ENCODE peak calls at places on chromosomes 4 and X, in eight cellular contexts. F is right lobe of liver; U is sigmoid colon; Z is right atrium auricular region; I is CD4-positive, alpha-beta T cell; Y is left ventricle myocardium inferior; M is body of pancreas; P is PC-9. H is an unnamed sample. For H3K27me3, the result is how much of the 10 kb centered on the place peaks cover.

GRCh38 chr4:137124278-137124932 is 407.9 kb downstream of the PCDH18 start:
- DNase-seq in M (no peak), U (no peak), F (no peak), Y (no peak), I (no peak), P (peak), Z (no peak), H (no peak)

GRCh38 chr4:78688385-78688784 is 87.8 kb upstream of the BMP2K start:
- DNase-seq in Z (no peak), U (no peak), Y (no peak), M (no peak), I (no peak), F (no peak), P (no peak), H (no peak)

GRCh38 chrX:74343970-74344622 is 40.1 kb downstream of the ZCCHC13 start:
- DNase-seq in Z (peak), F (no peak), U (no peak), I (no peak), M (peak), Y (no peak), P (peak), H (peak)

GRCh38 chr4:162985131-162985530 is 181.6 kb downstream of the NAF1 start:
- DNase-seq in I (no peak), F (no peak), Y (no peak), U (no peak), M (no peak), Z (no peak), P (no peak), H (no peak)

GRCh38 chrX:103845165-103845653 is 13.2 kb upstream of the RAB9B start:
- DNase-seq in Z (peak), Y (peak), U (peak), M (peak), I (peak), F (peak), P (peak), H (peak)

GRCh38 chr4:25103423-25103822 is 56.8 kb downstream of the SEPSECS start:
- DNase-seq in I (no peak), F (no peak), Y (peak), Z (no peak), M (no peak), P (no peak), U (no peak), H (no peak)

GRCh38 chr4:126395661-126396060 is 1080.9 kb downstream of the FAT4 start:
- DNase-seq in I (no peak), Y (no peak), P (no peak), F (no peak), Z (no peak), U (no peak), M (no peak), H (peak)

GRCh38 chr4:150229538-150229937 is 151.3 kb downstream of the DCLK2 start:
- DNase-seq in P (no peak), M (no peak), U (no peak), Y (no peak), F (no peak), Z (no peak), I (no peak), H (no peak)

GRCh38 chrX:15579778-15580747 is 20.7 kb downstream of the ACE2 start:
- DNase-seq in Y (peak), F (no peak), Z (no peak), M (peak), U (no peak), P (no peak), I (no peak), H (no peak)

GRCh38 chr4:65353098-65353497 is 317.2 kb downstream of the EPHA5 start:
- DNase-seq in U (no peak), P (no peak), Y (no peak), M (no peak), I (no peak), F (no peak), Z (no peak), H (no peak)

GRCh38 chrX:19448077-19448476 is 67.2 kb downstream of the MAP3K15 start:
- DNase-seq in U (no peak), I (no peak), Z (no peak), M (no peak), F (no peak), P (no peak), Y (no peak), H (no peak)

GRCh38 chrX:27354021-27354420 is 109.1 kb downstream of the PPP4R3C start:
- DNase-seq in I (no peak), M (no peak), Z (no peak), U (no peak), F (no peak), P (no peak), Y (no peak), H (no peak)

GRCh38 chr4:182556576-182556975 is 313.4 kb downstream of the TENM3 start:
- DNase-seq in M (no peak), Z (no peak), P (no peak), U (no peak), Y (no peak), F (no peak), I (no peak), H (no peak)

GRCh38 chrX:129553619-129554288 is 13.7 kb downstream of the OCRL start:
- DNase-seq in P (no peak), U (no peak), Z (no peak), I (no peak), F (no peak), M (no peak), Y (no peak), H (no peak)

GRCh38 chrX:102712216-102712966 is at the start of gene GPRASP2:
- DNase-seq in Y (peak), Z (no peak), F (peak), P (peak), U (peak), M (peak), I (peak), H (peak)

GRCh38 chr4:4694296-4694772 is 152.5 kb upstream of the STX18 start:
- DNase-seq in Y (peak), U (no peak), Z (no peak), P (no peak), F (no peak), M (peak), I (no peak), H (peak)

GRCh38 chr4:25667931-25668557 is 12.4 kb downstream of the SLC34A2 start:
- DNase-seq in U (no peak), Y (no peak), F (no peak), P (no peak), I (no peak), M (no peak), Z (no peak), H (peak)

GRCh38 chr4:185867770-185868169 is 55.8 kb upstream of the SORBS2 start:
- DNase-seq in Y (no peak), I (no peak), M (no peak), Z (no peak), U (no peak), P (no peak), F (no peak), H (no peak)
- TF ChIP-seq CTCF in Y (no peak), I (no peak), M (no peak), Z (no peak), U (no peak), P (no peak), F (no peak), H (no peak)

DNA sequence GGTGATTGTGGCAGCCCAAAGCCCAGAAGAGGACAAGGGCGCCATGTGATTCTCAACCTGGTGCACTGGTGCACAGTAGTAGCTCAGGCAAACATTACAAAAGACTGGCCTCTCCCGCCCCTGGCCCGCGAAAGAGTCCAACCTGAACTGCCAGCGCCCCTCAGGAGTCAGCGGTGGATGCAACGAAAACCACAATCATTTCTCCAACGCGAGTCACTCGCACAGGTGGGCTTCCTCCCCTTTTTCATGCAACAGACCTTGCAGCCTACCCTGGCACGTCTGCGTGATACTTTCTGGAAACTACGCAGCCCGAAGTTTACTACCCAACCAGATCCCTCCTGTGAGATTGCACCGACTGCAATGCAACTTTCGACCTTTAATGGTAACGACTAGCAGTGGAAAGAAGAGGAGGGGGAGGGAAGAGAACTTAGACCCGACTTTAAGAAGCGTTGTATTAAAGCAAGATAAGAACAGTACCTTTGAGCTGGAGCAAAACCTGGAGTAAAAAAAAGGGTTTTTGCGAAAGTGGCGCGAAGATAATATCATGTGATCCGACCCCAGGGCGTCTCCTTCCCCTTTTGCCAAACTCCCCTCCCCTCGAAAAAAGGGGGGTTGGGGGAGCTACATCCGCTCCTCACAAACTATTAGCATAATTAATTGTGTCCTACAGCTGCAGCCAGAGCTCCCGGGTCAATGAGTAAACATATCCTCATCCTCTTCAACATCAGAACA is 63.3 kb upstream of the CCDC160 start:
- DNase-seq in Y (no peak), I (no peak), M (no peak), Z (no peak), F (no peak), U (no peak), P (no peak), H (no peak)
- H3K27me3 ChIP-seq in Y (under half), I (under half), M (under half), Z (under half), F (under half), U (under half), P (under half), H (under half)

DNA sequence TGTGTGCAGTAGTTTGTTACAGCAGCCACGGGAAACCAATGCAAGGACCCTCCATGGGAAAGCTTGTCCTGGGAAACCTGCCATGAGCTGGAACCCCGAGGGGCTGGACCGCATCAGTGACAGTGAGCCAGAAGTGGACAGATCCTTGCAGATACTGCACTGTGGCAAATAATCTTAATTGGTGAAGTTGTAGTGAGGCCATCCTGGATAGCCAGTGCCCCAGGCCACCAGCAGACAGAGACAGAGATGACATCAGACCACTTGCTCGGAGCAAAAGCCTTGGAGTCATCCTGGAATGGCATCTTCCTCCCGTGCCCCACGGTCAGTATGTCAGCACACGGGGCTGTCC is 35.2 kb upstream of the SORCS2 start:
- DNase-seq in M (no peak), Z (no peak), P (no peak), Y (no peak), F (no peak), I (peak), U (no peak), H (peak)
- TF ChIP-seq CTCF in M (no peak), Z (no peak), P (no peak), Y (no peak), F (no peak), I (no peak), U (no peak), H (no peak)

DNA sequence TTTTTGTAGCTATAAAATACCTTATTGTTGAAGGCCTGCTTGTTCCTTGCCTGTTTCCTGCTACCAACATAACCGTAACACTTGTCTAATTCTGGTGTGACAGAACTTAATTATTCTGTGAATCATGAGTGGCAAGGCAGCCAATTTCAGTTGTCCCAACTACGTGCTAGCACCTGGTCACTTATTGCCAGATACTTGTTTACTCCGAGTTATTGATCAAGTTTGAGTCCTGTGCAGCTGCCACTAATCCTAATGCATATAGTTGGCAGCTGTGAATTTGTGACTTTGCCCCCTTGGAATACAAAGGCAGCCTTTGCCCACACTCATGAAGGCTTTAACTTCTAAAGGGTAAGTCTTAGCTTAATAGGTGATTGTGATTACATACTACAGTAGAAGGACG is 7.8 kb upstream of the RNF128 start:
- DNase-seq in I (no peak), Y (no peak), M (peak), F (no peak), Z (no peak), U (no peak), P (no peak), H (no peak)
- H3K27me3 ChIP-seq in I (under half), Y (under half), M (under half), F (under half), Z (under half), U (under half), P (under half), H (under half)

GRCh38 chr4:120939693-120940092 is 17.2 kb upstream of the PRDM5 start:
- DNase-seq in I (no peak), U (no peak), M (no peak), P (no peak), Z (no peak), F (no peak), Y (no peak), H (no peak)

DNA sequence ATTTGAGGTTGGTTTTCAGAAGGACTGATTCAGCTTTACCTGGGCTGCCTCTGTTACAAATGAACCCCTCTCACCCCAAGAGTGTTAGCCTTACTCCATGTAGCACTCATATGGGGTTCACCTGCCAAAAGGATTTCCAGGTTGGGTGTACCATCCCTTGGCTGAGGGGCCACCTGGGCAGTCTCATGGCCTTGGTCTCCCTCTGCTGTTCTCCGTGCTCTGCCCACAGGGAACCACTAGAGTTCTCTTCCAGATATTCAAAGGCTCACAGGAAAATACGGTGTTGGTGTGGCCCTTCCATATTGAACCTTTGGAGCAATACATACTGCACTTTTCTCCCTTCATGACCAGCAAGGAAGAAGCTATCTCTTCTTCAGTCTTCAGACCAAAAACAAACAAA is 18.0 kb upstream of the PRDM5 start:
- DNase-seq in F (no peak), Z (no peak), Y (no peak), P (no peak), M (no peak), I (no peak), U (no peak), H (no peak)
- TF ChIP-seq CTCF in F (no peak), Z (peak), Y (peak), P (no peak), M (no peak), I (no peak), U (no peak), H (no peak)

GRCh38 chrX:106894978-106895452 is 8.1 kb downstream of the RIPPLY1 start:
- DNase-seq in Y (no peak), M (no peak), I (no peak), P (peak), Z (no peak), U (no peak), F (peak), H (no peak)

GRCh38 chrX:106897259-106897658 is 5.9 kb downstream of the RIPPLY1 start:
- DNase-seq in F (no peak), Z (no peak), U (no peak), Y (no peak), P (no peak), I (no peak), M (no peak), H (no peak)

GRCh38 chrX:106891762-106892161 is 11.4 kb downstream of the RIPPLY1 start:
- DNase-seq in U (no peak), I (no peak), M (no peak), Z (no peak), F (no peak), Y (no peak), P (no peak), H (no peak)

GRCh38 chrX:106898462-106898861 is 4.7 kb downstream of the RIPPLY1 start:
- DNase-seq in F (no peak), P (no peak), M (peak), I (no peak), U (no peak), Y (no peak), Z (no peak), H (no peak)

DNA sequence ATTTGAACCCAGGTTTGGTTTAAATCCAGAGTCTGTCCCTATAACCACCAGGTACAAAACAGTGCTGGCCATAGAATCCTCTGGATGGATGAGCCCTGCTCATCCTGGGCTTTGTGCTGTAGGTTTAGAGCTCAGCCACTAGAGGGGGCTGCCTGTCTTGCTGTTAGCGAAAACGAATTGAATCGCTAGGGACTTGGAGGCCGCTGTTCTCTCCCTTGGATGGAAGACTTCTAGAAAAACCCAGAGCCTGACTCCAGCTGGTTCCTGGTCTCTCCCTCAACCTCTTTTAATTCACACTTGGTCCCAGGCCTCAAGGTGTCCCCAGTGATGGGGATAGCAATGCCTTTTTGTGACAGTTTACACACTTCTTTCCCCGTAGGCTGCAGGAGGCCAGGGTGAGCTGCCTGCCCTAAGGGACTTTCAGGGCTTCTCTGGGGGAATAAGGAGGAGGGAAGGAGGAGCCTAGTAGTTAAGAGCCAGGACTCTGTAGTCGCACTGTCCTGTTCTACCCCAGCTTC is 8.7 kb downstream of the RIPPLY1 start:
- DNase-seq in P (peak), I (peak), F (peak), Z (no peak), M (peak), Y (no peak), U (peak), H (peak)
- H3K27me3 ChIP-seq in P (under half), I (under half), F (under half), Z (under half), M (under half), Y (under half), U (under half), H (under half)

GRCh38 chr4:41236508-41236907 is 20.2 kb upstream of the UCHL1 start:
- DNase-seq in I (no peak), U (no peak), M (no peak), Y (no peak), P (no peak), Z (no peak), F (no peak), H (no peak)
- TF ChIP-seq CTCF in I (no peak), U (no peak), M (no peak), Y (no peak), P (no peak), Z (no peak), F (no peak), H (no peak)